ENCODE peak calls at places on chromosome 21, in six cellular contexts. D is ovary, C is HFF-Myc, A is uterus, T is upper lobe of right lung, Y is prostate gland. E is an unnamed sample.

GRCh38 chr21:14403681-14404318 is 20.9 kb upstream of the HSPA13 start:
- DNase-seq in D (no peak), C (peak), A (no peak), Y (no peak), T (no peak), E (no peak)

GRCh38 chr21:27070881-27071670 is 104.2 kb upstream of the ADAMTS5 start:
- DNase-seq in Y (no peak), T (no peak), A (no peak), C (no peak), D (no peak), E (no peak)

GRCh38 chr21:25953196-25953595 is 217.4 kb downstream of the APP start:
- DNase-seq in A (no peak), D (no peak), Y (no peak), C (no peak), T (no peak), E (no peak)

GRCh38 chr21:14995695-14996490 is 68.9 kb downstream of the NRIP1 start:
- DNase-seq in Y (no peak), C (no peak), D (no peak), A (no peak), T (no peak), E (no peak)

GRCh38 chr21:14229399-14229798 is 13.4 kb downstream of the RBM11 start:
- DNase-seq in T (no peak), C (no peak), Y (no peak), D (no peak), A (no peak), E (no peak)

GRCh38 chr21:43995521-43996105 is 16.5 kb upstream of the TRAPPC10 start:
- DNase-seq in Y (no peak), C (no peak), A (no peak), D (no peak), T (no peak), E (no peak)

GRCh38 chr21:24450119-24450518 is 1157.2 kb downstream of the MRPL39 start:
- DNase-seq in T (no peak), Y (no peak), D (no peak), A (no peak), C (no peak), E (no peak)

GRCh38 chr21:36965720-36966065 is 776 bp downstream of the HLCS start:
- DNase-seq in T (no peak), D (no peak), A (no peak), Y (no peak), C (no peak), E (no peak)

GRCh38 chr21:40760811-40761210 is 86.1 kb downstream of the DSCAM start:
- DNase-seq in D (no peak), Y (no peak), T (no peak), A (no peak), C (no peak), E (no peak)

GRCh38 chr21:36203603-36203889 is 46.9 kb downstream of the DOP1B start:
- DNase-seq in A (no peak), T (no peak), Y (no peak), D (no peak), C (peak), E (peak)

GRCh38 chr21:28746166-28746565 is 246.5 kb downstream of the LTN1 start:
- DNase-seq in A (no peak), C (no peak), T (no peak), D (no peak), Y (no peak), E (no peak)

GRCh38 chr21:27648560-27648959 is 681.7 kb upstream of the ADAMTS5 start:
- DNase-seq in A (no peak), Y (no peak), T (no peak), D (no peak), C (peak), E (peak)

GRCh38 chr21:26389971-26390641 is 183.0 kb downstream of the CYYR1 start:
- DNase-seq in D (no peak), A (no peak), Y (peak), C (peak), T (no peak), E (no peak)

GRCh38 chr21:42495765-42496119 is 282 bp downstream of the RSPH1 start:
- DNase-seq in C (no peak), A (no peak), Y (no peak), D (no peak), T (no peak), E (no peak)

GRCh38 chr21:28541371-28542112 is 451.1 kb downstream of the LTN1 start:
- DNase-seq in T (no peak), C (no peak), A (no peak), D (no peak), Y (no peak), E (no peak)

GRCh38 chr21:25607812-25608737 is 794 bp upstream of the MRPL39 start:
- DNase-seq in T (peak), A (peak), C (peak), Y (peak), D (peak), E (peak)

GRCh38 chr21:28138272-28138671 is 854.4 kb downstream of the LTN1 start:
- DNase-seq in A (no peak), Y (no peak), C (no peak), D (no peak), T (no peak), E (no peak)

GRCh38 chr21:41755934-41756773 is 10.7 kb downstream of the RIPK4 start:
- DNase-seq in A (no peak), T (no peak), C (no peak), D (no peak), Y (no peak), E (no peak)

GRCh38 chr21:26756491-26757159 is 88.6 kb downstream of the ADAMTS1 start:
- DNase-seq in A (no peak), C (no peak), D (no peak), Y (no peak), T (no peak), E (no peak)

GRCh38 chr21:15908187-15908586 is 178.4 kb downstream of the USP25 start:
- DNase-seq in T (no peak), Y (no peak), A (no peak), D (no peak), C (no peak), E (peak)

GRCh38 chr21:40685121-40685630 is 161.8 kb downstream of the DSCAM start:
- DNase-seq in Y (no peak), D (no peak), T (no peak), C (no peak), A (no peak), E (no peak)

GRCh38 chr21:42513151-42513984 is at the start of gene SLC37A1:
- DNase-seq in Y (no peak), T (peak), D (peak), A (no peak), C (no peak), E (no peak)

GRCh38 chr21:42688841-42689371 is 35.5 kb downstream of the PDE9A start:
- DNase-seq in C (no peak), Y (no peak), A (no peak), D (no peak), T (peak), E (no peak)

GRCh38 chr21:43188712-43189151 is 19.9 kb downstream of the CRYAA start:
- DNase-seq in D (no peak), T (peak), Y (peak), C (no peak), A (no peak), E (no peak)

GRCh38 chr21:21146587-21147373 is 148.6 kb downstream of the NCAM2 start:
- DNase-seq in C (no peak), D (no peak), A (no peak), T (no peak), Y (no peak), E (no peak)

GRCh38 chr21:43034098-43034497 is 41.5 kb downstream of the CBS start:
- DNase-seq in Y (no peak), C (no peak), A (no peak), T (no peak), D (no peak), E (peak)

GRCh38 chr21:35989185-35989735 is 71.1 kb downstream of the SETD4 start:
- DNase-seq in T (no peak), D (no peak), A (no peak), C (no peak), Y (no peak), E (no peak)

GRCh38 chr21:46295177-46295711 is 9.1 kb downstream of the YBEY start:
- DNase-seq in D (no peak), Y (no peak), A (no peak), T (no peak), C (peak), E (no peak)

GRCh38 chr21:46461909-46462308 is 3.2 kb downstream of the DIP2A start:
- DNase-seq in D (no peak), T (no peak), A (no peak), C (no peak), Y (no peak), E (no peak)

GRCh38 chr21:33640697-33641338 is 723 bp downstream of the CRYZL1 start:
- DNase-seq in A (peak), D (peak), Y (peak), T (no peak), C (no peak), E (no peak)

GRCh38 chr21:26842300-26842699 is 2.9 kb downstream of the ADAMTS1 start:
- DNase-seq in D (no peak), C (no peak), T (no peak), A (no peak), Y (no peak), E (no peak)

GRCh38 chr21:22351076-22351475 is 1352.9 kb downstream of the NCAM2 start:
- DNase-seq in A (no peak), D (no peak), C (no peak), T (no peak), Y (no peak), E (no peak)

GRCh38 chr21:36981049-36981391 is 14.6 kb upstream of the HLCS start:
- DNase-seq in D (no peak), T (no peak), C (no peak), A (no peak), Y (no peak), E (no peak)

GRCh38 chr21:43301424-43302355 is 125.2 kb downstream of the SIK1 start:
- DNase-seq in C (no peak), Y (no peak), T (peak), D (no peak), A (no peak), E (no peak)

GRCh38 chr21:45269861-45270260 is 17.8 kb downstream of the POFUT2 start:
- DNase-seq in A (peak), T (no peak), D (no peak), Y (no peak), C (no peak), E (no peak)

GRCh38 chr21:45267390-45267760 is 20.3 kb downstream of the POFUT2 start:
- DNase-seq in C (no peak), Y (no peak), D (no peak), T (peak), A (peak), E (no peak)

GRCh38 chr21:45266518-45267389 is 20.9 kb downstream of the POFUT2 start:
- DNase-seq in C (no peak), D (no peak), T (peak), A (no peak), Y (no peak), E (no peak)

GRCh38 chr21:45265721-45266517 is 21.8 kb downstream of the POFUT2 start:
- DNase-seq in T (no peak), C (no peak), D (no peak), A (no peak), Y (no peak), E (no peak)

DNA sequence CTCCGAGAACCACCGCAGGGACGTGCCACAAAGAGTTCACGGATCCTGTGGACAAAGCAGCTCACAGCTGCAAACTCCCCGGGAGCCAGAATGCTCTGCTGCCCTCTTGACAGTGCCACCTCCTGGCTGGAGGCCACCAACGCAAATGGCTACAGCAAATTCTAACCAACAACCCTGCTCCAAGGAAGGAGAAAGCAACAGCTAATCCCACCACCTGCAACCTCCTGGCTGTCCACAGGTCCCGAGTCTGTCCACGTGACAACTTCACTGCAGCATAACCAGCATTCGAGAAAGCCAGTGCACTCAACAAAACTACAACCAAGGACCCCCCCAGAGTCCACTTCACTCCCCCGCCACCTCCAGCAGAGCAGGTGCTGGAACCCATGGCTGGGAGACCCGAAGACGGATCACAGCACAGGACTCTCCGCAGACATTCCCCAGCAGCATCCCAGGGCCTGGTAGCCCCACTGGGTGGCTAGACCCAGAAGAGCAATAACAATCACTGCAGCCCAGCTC is 17.3 kb downstream of the POFUT2 start:
- DNase-seq in Y (no peak), T (no peak), A (peak), C (no peak), D (no peak), E (no peak)
- TF ChIP-seq CTCF in Y (no peak), T (peak), A (no peak), C (peak), D (no peak), E (peak)

GRCh38 chr21:32611471-32611997 is 643 bp downstream of the CFAP298 start:
- DNase-seq in D (no peak), C (no peak), A (no peak), Y (peak), T (peak), E (no peak)
- H3K4me3 ChIP-seq in D (peak), C (peak), A (peak), Y (peak), T (peak), E (peak)

DNA sequence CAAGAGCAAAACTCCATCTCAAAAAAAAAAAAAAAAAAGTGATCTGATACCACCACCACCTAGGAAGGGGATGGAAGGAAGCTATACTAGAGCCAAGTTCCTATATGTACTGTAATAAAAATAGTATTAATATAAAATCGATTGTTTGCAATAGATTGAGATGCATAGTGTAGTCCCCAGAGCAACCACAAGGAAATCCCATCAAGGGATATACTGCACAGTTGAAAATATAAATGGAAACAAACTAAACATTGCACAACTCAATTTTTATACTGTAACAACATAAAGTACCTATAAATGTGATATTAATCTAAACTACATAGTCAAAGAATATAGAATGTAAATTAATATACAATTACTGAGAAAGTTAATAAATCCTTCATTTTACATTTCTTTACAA is 20.9 kb upstream of the PSMG1 start:
- DNase-seq in C (no peak), A (no peak), D (no peak), Y (no peak), T (no peak), E (no peak)
- TF ChIP-seq CTCF in C (no peak), A (no peak), D (no peak), Y (no peak), T (peak), E (peak)

GRCh38 chr21:34933609-34934345 is 115.3 kb downstream of the RUNX1 start:
- DNase-seq in C (no peak), T (no peak), Y (no peak), A (no peak), D (no peak), E (no peak)
- H3K4me3 ChIP-seq in C (no peak), T (no peak), Y (no peak), A (no peak), D (no peak), E (no peak)

GRCh38 chr21:30256100-30256499 is 26.6 kb downstream of the KRTAP24-1 start:
- DNase-seq in A (no peak), T (no peak), Y (peak), C (no peak), D (no peak), E (no peak)

GRCh38 chr21:30255679-30256078 is 27.1 kb downstream of the KRTAP24-1 start:
- DNase-seq in C (no peak), A (no peak), D (no peak), T (no peak), Y (no peak), E (no peak)

GRCh38 chr21:30251781-30252180 is 31.0 kb downstream of the KRTAP24-1 start:
- DNase-seq in D (no peak), C (no peak), Y (no peak), T (no peak), A (no peak), E (no peak)

GRCh38 chr21:30257773-30258172 is 25.0 kb downstream of the KRTAP24-1 start:
- DNase-seq in C (peak), A (no peak), D (no peak), T (no peak), Y (no peak), E (no peak)
- TF ChIP-seq CTCF in C (peak), A (no peak), D (no peak), T (no peak), Y (peak), E (peak)

E was measured in retinal pigment epithelial cell.